ENCODE peak calls at places on chromosomes 11 and 22, in ten cellular contexts. Z, J, Y, A, V, Q, I, E, S and M are unnamed samples.

GRCh38 chr11:113484223-113484622 is 9.0 kb upstream of the DRD2 start:
- DNase-seq in Z (no peak), J (no peak), Y (no peak), A (no peak), V (no peak), Q (no peak), I (no peak), E (no peak), S (no peak), M (no peak)

GRCh38 chr22:30925667-30926066 is 42.9 kb downstream of the MORC2 start:
- DNase-seq in Z (no peak), J (no peak), Y (no peak), A (no peak), V (no peak), Q (no peak), I (no peak), E (no peak), S (no peak), M (no peak)

GRCh38 chr11:47603295-47603694 is 9.1 kb upstream of the C1QTNF4 start:
- DNase-seq in Z (no peak), J (no peak), Y (no peak), A (peak), V (no peak), Q (no peak), I (no peak), E (peak), S (no peak), M (no peak)

GRCh38 chr11:102287963-102288744 is 29.1 kb upstream of the BIRC3 start:
- DNase-seq in Z (peak), J (peak), Y (no peak), A (peak), V (no peak), Q (no peak), I (peak), E (peak), S (peak), M (no peak)

GRCh38 chr11:73760066-73760679 is 701 bp downstream of the RAB6A start:
- DNase-seq in Z (no peak), J (peak), Y (peak), A (peak), V (peak), Q (peak), I (no peak), E (peak), S (peak), M (peak)

GRCh38 chr11:20474176-20474950 is 86.8 kb downstream of the PRMT3 start:
- DNase-seq in Z (no peak), J (no peak), Y (no peak), A (no peak), V (no peak), Q (peak), I (no peak), E (no peak), S (peak), M (no peak)

GRCh38 chr11:58060535-58060934 is 29.8 kb downstream of the OR6Q1 start:
- DNase-seq in Z (no peak), J (peak), Y (no peak), A (peak), V (no peak), Q (no peak), I (no peak), E (peak), S (no peak), M (no peak)

GRCh38 chr11:67044496-67044895 is 12.2 kb upstream of the RHOD start:
- DNase-seq in Z (no peak), J (no peak), Y (no peak), A (no peak), V (no peak), Q (no peak), I (no peak), E (no peak), S (no peak), M (no peak)

GRCh38 chr11:23555085-23555484 is 694.8 kb upstream of the CCDC179 start:
- DNase-seq in Z (no peak), J (no peak), Y (no peak), A (peak), V (no peak), Q (no peak), I (no peak), E (peak), S (no peak), M (no peak)

GRCh38 chr22:21026783-21027692 is 5.3 kb downstream of the SLC7A4 start:
- DNase-seq in Z (peak), J (no peak), Y (no peak), A (peak), V (no peak), Q (no peak), I (no peak), E (peak), S (no peak), M (no peak)

GRCh38 chr22:49929553-49929979 is 11.1 kb downstream of the CRELD2 start:
- DNase-seq in Z (no peak), J (peak), Y (peak), A (peak), V (no peak), Q (peak), I (no peak), E (no peak), S (peak), M (peak)

GRCh38 chr11:100925935-100926334 is 203.7 kb downstream of the PGR start:
- DNase-seq in Z (no peak), J (no peak), Y (no peak), A (peak), V (no peak), Q (no peak), I (no peak), E (peak), S (no peak), M (no peak)

GRCh38 chr11:63670077-63670737 is 969 bp downstream of the ATL3 start:
- DNase-seq in Z (no peak), J (no peak), Y (no peak), A (peak), V (no peak), Q (no peak), I (no peak), E (peak), S (no peak), M (no peak)

GRCh38 chr11:6828103-6828502 is 17.4 kb upstream of the OR10A5 start:
- DNase-seq in Z (no peak), J (no peak), Y (no peak), A (no peak), V (no peak), Q (no peak), I (no peak), E (no peak), S (no peak), M (no peak)

GRCh38 chr22:29617922-29618629 is 14.6 kb downstream of the NF2 start:
- DNase-seq in Z (no peak), J (peak), Y (no peak), A (peak), V (no peak), Q (no peak), I (no peak), E (peak), S (no peak), M (no peak)

GRCh38 chr11:1458340-1459218 is 28.0 kb downstream of the MOB2 start:
- DNase-seq in Z (no peak), J (peak), Y (peak), A (no peak), V (no peak), Q (peak), I (no peak), E (no peak), S (peak), M (no peak)

GRCh38 chr11:117832511-117832910 is 8.0 kb upstream of the FXYD2 start:
- DNase-seq in Z (no peak), J (no peak), Y (no peak), A (no peak), V (no peak), Q (no peak), I (no peak), E (no peak), S (no peak), M (no peak)

GRCh38 chr11:36122715-36123114 is 166.5 kb downstream of the COMMD9 start:
- DNase-seq in Z (no peak), J (no peak), Y (no peak), A (no peak), V (no peak), Q (no peak), I (no peak), E (no peak), S (no peak), M (no peak)

GRCh38 chr11:554428-554823 is 6.1 kb downstream of the LMNTD2 start:
- DNase-seq in Z (no peak), J (no peak), Y (no peak), A (no peak), V (no peak), Q (no peak), I (no peak), E (no peak), S (no peak), M (no peak)

GRCh38 chr11:134438533-134438932 is 26.5 kb upstream of the B3GAT1 start:
- DNase-seq in Z (no peak), J (no peak), Y (no peak), A (no peak), V (no peak), Q (no peak), I (no peak), E (no peak), S (no peak), M (no peak)

GRCh38 chr11:122186439-122187080 is 70.5 kb upstream of the BLID start:
- DNase-seq in Z (peak), J (no peak), Y (no peak), A (peak), V (no peak), Q (no peak), I (peak), E (peak), S (no peak), M (no peak)

GRCh38 chr22:44627521-44628139 is 74.4 kb upstream of the PRR5 start:
- DNase-seq in Z (no peak), J (no peak), Y (no peak), A (no peak), V (no peak), Q (peak), I (no peak), E (no peak), S (no peak), M (no peak)

GRCh38 chr11:65500262-65501004 is 1.6 kb downstream of the MALAT1 start:
- DNase-seq in Z (no peak), J (no peak), Y (no peak), A (peak), V (no peak), Q (peak), I (no peak), E (peak), S (no peak), M (no peak)

GRCh38 chr11:65498727-65498976 is 193 bp upstream of the MALAT1 start:
- DNase-seq in Z (no peak), J (no peak), Y (no peak), A (no peak), V (no peak), Q (no peak), I (no peak), E (no peak), S (no peak), M (no peak)

GRCh38 chr11:65499713-65500261 is 942 bp downstream of the MALAT1 start:
- DNase-seq in Z (no peak), J (no peak), Y (no peak), A (no peak), V (no peak), Q (no peak), I (no peak), E (no peak), S (no peak), M (no peak)

GRCh38 chr11:65498042-65498726 is 661 bp upstream of the MALAT1 start:
- DNase-seq in Z (no peak), J (no peak), Y (no peak), A (peak), V (peak), Q (peak), I (no peak), E (peak), S (no peak), M (no peak)

DNA sequence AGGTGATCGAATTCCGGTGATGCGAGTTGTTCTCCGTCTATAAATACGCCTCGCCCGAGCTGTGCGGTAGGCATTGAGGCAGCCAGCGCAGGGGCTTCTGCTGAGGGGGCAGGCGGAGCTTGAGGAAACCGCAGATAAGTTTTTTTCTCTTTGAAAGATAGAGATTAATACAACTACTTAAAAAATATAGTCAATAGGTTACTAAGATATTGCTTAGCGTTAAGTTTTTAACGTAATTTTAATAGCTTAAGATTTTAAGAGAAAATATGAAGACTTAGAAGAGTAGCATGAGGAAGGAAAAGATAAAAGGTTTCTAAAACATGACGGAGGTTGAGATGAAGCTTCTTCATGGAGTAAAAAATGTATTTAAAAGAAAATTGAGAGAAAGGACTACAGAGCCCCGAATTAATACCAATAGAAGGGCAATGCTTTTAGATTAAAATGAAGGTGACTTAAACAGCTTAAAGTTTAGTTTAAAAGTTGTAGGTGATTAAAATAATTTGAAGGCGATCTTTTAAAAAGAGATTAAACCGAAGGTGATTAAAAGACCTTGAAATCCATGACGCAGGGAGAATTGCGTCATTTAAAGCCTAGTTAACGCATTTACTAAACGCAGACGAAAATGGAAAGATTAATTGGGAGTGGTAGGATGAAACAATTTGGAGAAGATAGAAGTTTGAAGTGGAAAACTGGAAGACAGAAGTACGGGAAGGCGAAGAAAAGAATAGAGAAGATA is at the start of gene MALAT1:
- DNase-seq in Z (peak), J (peak), Y (peak), A (peak), V (peak), Q (peak), I (no peak), E (peak), S (peak), M (peak)
- TF ChIP-seq CTCF in Z (no peak), J (no peak), Y (no peak), A (no peak), V (no peak), Q (no peak), I (no peak), E (no peak), S (no peak), M (no peak)

GRCh38 chr11:17498475-17498874 is 21.8 kb upstream of the ABCC8 start:
- DNase-seq in Z (no peak), J (no peak), Y (no peak), A (no peak), V (no peak), Q (no peak), I (no peak), E (no peak), S (no peak), M (no peak)
- TF ChIP-seq CTCF in Z (peak), J (no peak), Y (no peak), A (peak), V (no peak), Q (peak), I (peak), E (peak), S (no peak), M (peak)

DNA sequence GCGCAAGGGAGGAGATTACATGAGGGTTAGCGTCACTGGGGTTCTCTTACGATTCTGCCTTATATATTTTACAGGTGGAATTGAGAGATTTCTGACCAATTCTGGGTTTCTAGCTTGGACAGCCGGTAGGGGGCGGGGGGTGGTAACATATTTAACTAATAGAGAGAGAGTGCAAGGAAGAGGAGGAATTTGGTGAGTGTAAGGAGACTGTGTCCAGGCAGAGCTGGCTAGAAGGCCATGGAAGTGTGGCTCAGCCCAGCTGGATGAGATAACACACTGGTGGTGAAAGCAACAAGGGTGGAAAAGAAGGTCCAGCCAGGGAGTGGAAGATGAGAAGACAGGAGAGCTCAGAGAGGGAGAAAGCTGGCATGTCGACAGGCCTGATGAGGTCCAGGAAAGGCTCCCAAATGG is 56.5 kb downstream of the ST3GAL4 start:
- DNase-seq in Z (no peak), J (no peak), Y (no peak), A (peak), V (peak), Q (peak), I (no peak), E (peak), S (no peak), M (no peak)
- TF ChIP-seq CTCF in Z (peak), J (no peak), Y (no peak), A (peak), V (peak), Q (no peak), I (peak), E (peak), S (no peak), M (no peak)

DNA sequence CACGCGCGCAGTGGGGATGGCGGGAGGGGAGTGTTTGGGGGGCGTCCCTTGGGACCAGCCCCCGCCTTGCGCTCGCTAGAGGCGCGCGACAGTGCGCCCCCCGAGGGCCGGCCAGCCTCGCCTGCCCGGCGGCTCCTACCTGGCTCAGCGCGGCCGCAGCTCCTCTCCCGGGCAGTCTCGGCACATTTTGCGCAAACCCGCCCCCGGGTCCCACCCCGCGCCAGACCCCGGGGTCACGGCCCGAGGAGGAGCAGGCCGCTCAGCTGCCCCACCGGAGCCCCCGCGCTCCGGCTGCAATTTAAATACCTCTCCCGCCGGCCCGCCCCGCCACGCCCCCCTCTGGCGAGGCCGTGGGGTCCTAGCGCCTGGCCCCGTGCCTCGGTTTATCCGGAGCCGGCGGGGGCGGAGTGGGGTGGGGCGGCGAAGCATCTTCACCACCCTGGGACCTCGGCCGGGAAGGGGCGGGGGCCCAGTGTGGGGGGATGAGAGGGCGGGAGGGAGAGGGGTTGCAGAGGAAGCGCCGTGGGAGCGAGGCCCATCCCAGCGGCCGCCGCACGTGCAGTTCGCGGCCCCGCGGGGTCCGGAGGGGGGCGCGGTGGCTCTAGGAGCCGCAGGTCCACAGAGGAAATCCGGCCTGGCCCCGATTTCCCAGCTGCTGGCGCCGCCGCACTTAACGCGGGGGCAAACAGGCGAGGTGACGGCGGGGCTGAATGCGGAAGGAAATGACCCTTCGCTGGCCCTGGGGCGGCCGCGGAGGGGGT is at the start of gene LRRC32:
- DNase-seq in Z (no peak), J (peak), Y (peak), A (no peak), V (no peak), Q (peak), I (no peak), E (no peak), S (peak), M (no peak)
- TF ChIP-seq CTCF in Z (no peak), J (no peak), Y (no peak), A (no peak), V (peak), Q (no peak), I (no peak), E (no peak), S (no peak), M (peak)

GRCh38 chr22:41821449-41822030 is 11.4 kb upstream of the SREBF2 start:
- DNase-seq in Z (no peak), J (no peak), Y (no peak), A (no peak), V (no peak), Q (no peak), I (no peak), E (no peak), S (peak), M (no peak)

GRCh38 chr22:41820447-41820846 is 12.5 kb upstream of the SREBF2 start:
- DNase-seq in Z (no peak), J (no peak), Y (no peak), A (no peak), V (no peak), Q (no peak), I (no peak), E (no peak), S (no peak), M (no peak)

GRCh38 chr22:41826001-41826400 is 6.9 kb upstream of the SREBF2 start:
- DNase-seq in Z (no peak), J (no peak), Y (no peak), A (no peak), V (no peak), Q (no peak), I (no peak), E (no peak), S (no peak), M (no peak)

GRCh38 chr22:41825376-41825775 is 7.5 kb upstream of the SREBF2 start:
- DNase-seq in Z (no peak), J (no peak), Y (no peak), A (peak), V (no peak), Q (no peak), I (no peak), E (no peak), S (no peak), M (no peak)

DNA sequence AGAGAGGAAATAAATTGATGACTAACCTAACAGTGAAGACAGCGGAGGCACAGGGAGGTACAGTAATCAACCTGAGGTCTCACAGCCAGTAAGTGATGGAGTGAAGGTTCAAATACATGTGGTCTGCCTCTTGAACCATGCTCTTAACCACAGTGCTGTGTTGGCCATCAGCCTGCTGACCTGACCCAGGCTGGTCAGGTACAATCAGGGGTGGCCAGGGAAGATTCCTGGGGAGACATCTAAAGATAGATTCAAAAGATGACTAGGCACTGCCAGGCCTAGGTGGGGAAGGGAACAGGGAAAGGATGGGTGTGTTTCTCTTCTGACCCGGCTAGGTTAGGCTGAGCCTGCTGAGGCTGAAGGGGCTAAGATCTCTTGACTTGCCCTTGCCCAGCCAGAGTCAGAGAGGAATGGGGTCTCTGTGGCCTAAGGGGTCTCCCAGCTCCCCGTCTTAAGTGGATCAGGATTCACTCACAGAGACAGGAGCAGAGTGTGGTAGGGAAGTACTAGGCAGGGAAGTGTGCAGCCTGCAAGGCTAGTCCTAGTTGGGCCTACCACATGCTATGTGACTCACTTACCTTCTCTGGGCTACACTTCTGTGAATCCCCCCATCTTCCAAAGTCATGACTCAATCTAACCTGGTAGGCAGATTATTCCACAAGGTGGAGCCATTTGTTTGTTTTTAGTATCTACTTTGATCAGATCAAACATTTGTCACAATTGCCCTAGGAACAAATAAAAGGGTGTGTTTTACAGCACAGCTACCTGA is 10.4 kb upstream of the SREBF2 start:
- DNase-seq in Z (no peak), J (peak), Y (no peak), A (peak), V (no peak), Q (no peak), I (peak), E (peak), S (no peak), M (no peak)
- TF ChIP-seq CTCF in Z (peak), J (peak), Y (peak), A (peak), V (peak), Q (peak), I (peak), E (peak), S (peak), M (peak)

GRCh38 chr22:46278656-46279645 is 11.1 kb downstream of the TTC38 start:
- DNase-seq in Z (no peak), J (no peak), Y (no peak), A (no peak), V (no peak), Q (peak), I (no peak), E (no peak), S (no peak), M (no peak)
- TF ChIP-seq CTCF in Z (no peak), J (no peak), Y (no peak), A (no peak), V (no peak), Q (no peak), I (no peak), E (no peak), S (no peak), M (no peak)